ENCODE peak calls at places on chromosome 9, in eight cellular contexts. H is cardiac fibroblast; G is HFFc6; V is coronary artery; A is H7; T is NCI-H82; U is activated T-cell treated with anti-CD3 and anti-CD28 coated beads, Interleukin-2, amount 50 U/mL, for 72 hours; B is GM06990. M is an unnamed sample.

GRCh38 chr9:34896112-34896511 is 62.0 kb upstream of the PHF24 start:
- DNase-seq in H (no peak), G (no peak), V (no peak), A (no peak), T (peak; percentile 1), U (no peak), B (no peak), M (no peak)

GRCh38 chr9:7507539-7508251 is 291.9 kb downstream of the DMAC1 start:
- DNase-seq in H (no peak), G (no peak), V (no peak), A (no peak), T (no peak), U (no peak), B (no peak), M (no peak)

GRCh38 chr9:127159949-127160610 is 37.6 kb upstream of the ANGPTL2 start:
- DNase-seq in H (no peak), G (no peak), V (peak; percentile 68), A (peak; percentile 43), T (no peak), U (no peak), B (no peak), M (peak; percentile 62)

GRCh38 chr9:89686134-89686533 is 81.3 kb downstream of the GADD45G start:
- DNase-seq in H (no peak), G (no peak), V (no peak), A (peak; percentile 52), T (no peak), U (no peak), B (no peak), M (peak; percentile 36)

GRCh38 chr9:1034271-1034670 is 15.9 kb upstream of the DMRT2 start:
- DNase-seq in H (no peak), G (no peak), V (no peak), A (no peak), T (peak; percentile 10), U (no peak), B (no peak), M (no peak)

GRCh38 chr9:114288233-114289051 is 34.5 kb upstream of the ORM1 start:
- DNase-seq in H (peak; percentile 31), G (peak; percentile 67), V (peak; percentile 62), A (peak; percentile 89), T (peak; percentile 60), U (no peak), B (no peak), M (peak; percentile 74)

GRCh38 chr9:34501889-34502425 is 20.8 kb downstream of the ENHO start:
- DNase-seq in H (peak; percentile 97), G (peak; percentile 49), V (no peak), A (peak; percentile 78), T (peak; percentile 23), U (no peak), B (no peak), M (no peak)

GRCh38 chr9:85223506-85224108 is 518.1 kb downstream of the AGTPBP1 start:
- DNase-seq in H (peak; percentile 10), G (peak; percentile 21), V (no peak), A (no peak), T (no peak), U (no peak), B (no peak), M (no peak)

GRCh38 chr9:69339620-69340019 is 14.6 kb downstream of the ENTREP1 start:
- DNase-seq in H (no peak), G (no peak), V (no peak), A (no peak), T (no peak), U (no peak), B (no peak), M (no peak)

GRCh38 chr9:136952876-136953770 is 1.1 kb downstream of the LCN12 start:
- DNase-seq in H (no peak), G (no peak), V (no peak), A (no peak), T (no peak), U (no peak), B (no peak), M (no peak)

GRCh38 chr9:69502671-69503301 is 169.4 kb downstream of the APBA1 start:
- DNase-seq in H (peak; percentile 38), G (peak; percentile 36), V (no peak), A (no peak), T (no peak), U (no peak), B (no peak), M (no peak)

GRCh38 chr9:91421022-91421765 is 2.4 kb downstream of the NFIL3 start:
- DNase-seq in H (peak; percentile 70), G (no peak), V (no peak), A (peak; percentile 88), T (peak; percentile 58), U (peak; percentile 64), B (no peak), M (peak; percentile 87)

GRCh38 chr9:116843863-116844620 is 156.9 kb downstream of the TRIM32 start:
- DNase-seq in H (no peak), G (no peak), V (no peak), A (no peak), T (no peak), U (no peak), B (no peak), M (no peak)

GRCh38 chr9:115649991-115650472 is 503.6 kb upstream of the PAPPA start:
- DNase-seq in H (peak; percentile 92), G (peak; percentile 86), V (peak; percentile 95), A (no peak), T (no peak), U (no peak), B (no peak), M (peak; percentile 91)

GRCh38 chr9:81410201-81410600 is 279.1 kb downstream of the TLE1 start:
- DNase-seq in H (no peak), G (peak; percentile 86), V (no peak), A (no peak), T (peak; percentile 55), U (no peak), B (no peak), M (no peak)

GRCh38 chr9:6219040-6219439 is 3.4 kb downstream of the IL33 start:
- DNase-seq in H (peak; percentile 69), G (no peak), V (no peak), A (no peak), T (no peak), U (no peak), B (no peak), M (no peak)

GRCh38 chr9:25939116-25939515 is 260.9 kb upstream of the TUSC1 start:
- DNase-seq in H (no peak), G (no peak), V (no peak), A (no peak), T (no peak), U (no peak), B (no peak), M (no peak)

GRCh38 chr9:110650991-110651411 is 17.6 kb upstream of the MUSK start:
- DNase-seq in H (peak; percentile 87), G (peak; percentile 97), V (no peak), A (no peak), T (no peak), U (no peak), B (no peak), M (no peak)

GRCh38 chr9:79129865-79130480 is 441.8 kb upstream of the TLE4 start:
- DNase-seq in H (peak; percentile 67), G (peak; percentile 59), V (no peak), A (peak; percentile 12), T (peak; percentile 55), U (peak; percentile 7), B (no peak), M (peak; percentile 81)

GRCh38 chr9:131995382-131995781 is 84.3 kb downstream of the MED27 start:
- DNase-seq in H (no peak), G (peak; percentile 16), V (no peak), A (no peak), T (no peak), U (no peak), B (no peak), M (no peak)

GRCh38 chr9:77013932-77014596 is 5.4 kb upstream of the FOXB2 start:
- DNase-seq in H (no peak), G (no peak), V (no peak), A (peak; percentile 79), T (no peak), U (no peak), B (no peak), M (no peak)

GRCh38 chr9:92988215-92988731 is 41.0 kb downstream of the FGD3 start:
- DNase-seq in H (no peak), G (no peak), V (no peak), A (no peak), T (no peak), U (peak; percentile 47), B (no peak), M (no peak)

GRCh38 chr9:88291853-88292252 is 96.4 kb upstream of the SPIN1 start:
- DNase-seq in H (no peak), G (no peak), V (no peak), A (no peak), T (no peak), U (no peak), B (no peak), M (peak; percentile 29)

GRCh38 chr9:122346478-122347347 is 24.1 kb upstream of the PTGS1 start:
- DNase-seq in H (peak; percentile 32), G (no peak), V (no peak), A (peak; percentile 86), T (no peak), U (peak; percentile 28), B (no peak), M (peak; percentile 89)

GRCh38 chr9:354453-354852 is 139.8 kb downstream of the DOCK8 start:
- DNase-seq in H (no peak), G (no peak), V (no peak), A (no peak), T (no peak), U (no peak), B (no peak), M (no peak)

M was measured in posterior vena cava.